ENCODE peak calls at places on chromosomes 12 and 14, in eight cellular contexts. V is stomach, Q is GM12878, E is H1, B is K562, X is sigmoid colon, T is transverse colon, G is HepG2. Y is an unnamed sample.

GRCh38 chr14:35558680-35559079 is 24.7 kb downstream of the INSM2 start:
- DNase-seq in V (no peak), Q (no peak), E (no peak), B (no peak), X (no peak), T (no peak), G (no peak), Y (no peak)

GRCh38 chr14:73344304-73344703 is 107.0 kb downstream of the PAPLN start:
- DNase-seq in V (no peak), Q (no peak), E (no peak), B (no peak), X (no peak), T (no peak), G (no peak), Y (no peak)

GRCh38 chr14:59463773-59464650 is 1.2 kb downstream of the GPR135 start:
- DNase-seq in V (no peak), Q (no peak), E (peak), B (no peak), X (peak), T (peak), G (no peak), Y (no peak)

GRCh38 chr12:123801573-123802178 is 39.6 kb downstream of the DNAH10 start:
- DNase-seq in V (no peak), Q (no peak), E (no peak), B (no peak), X (no peak), T (no peak), G (no peak), Y (no peak)

GRCh38 chr14:99321955-99322730 is 50.1 kb upstream of the BCL11B start:
- DNase-seq in V (no peak), Q (no peak), E (peak), B (no peak), X (no peak), T (no peak), G (no peak), Y (peak)

GRCh38 chr12:54053625-54054441 is at the start of gene HOXC4:
- DNase-seq in V (peak), Q (no peak), E (no peak), B (no peak), X (no peak), T (peak), G (no peak), Y (no peak)

GRCh38 chr12:97283297-97283696 is 179.3 kb upstream of the RMST start:
- DNase-seq in V (no peak), Q (no peak), E (peak), B (peak), X (no peak), T (no peak), G (no peak), Y (no peak)

GRCh38 chr12:10811883-10812536 is 2.0 kb upstream of the TAS2R9 start:
- DNase-seq in V (no peak), Q (no peak), E (no peak), B (no peak), X (no peak), T (no peak), G (no peak), Y (no peak)

GRCh38 chr12:46430340-46430948 is 57.9 kb upstream of the SLC38A2 start:
- DNase-seq in V (no peak), Q (peak), E (no peak), B (peak), X (no peak), T (no peak), G (peak), Y (no peak)

GRCh38 chr12:95600567-95600966 is 49.3 kb upstream of the USP44 start:
- DNase-seq in V (no peak), Q (no peak), E (no peak), B (no peak), X (no peak), T (no peak), G (no peak), Y (no peak)

GRCh38 chr12:53287741-53288216 is 7.6 kb upstream of the PFDN5 start:
- DNase-seq in V (peak), Q (peak), E (peak), B (peak), X (peak), T (peak), G (peak), Y (no peak)

GRCh38 chr12:9590441-9590840 is 17.3 kb downstream of the KLRB1 start:
- DNase-seq in V (no peak), Q (no peak), E (no peak), B (no peak), X (no peak), T (no peak), G (peak), Y (no peak)

GRCh38 chr14:106346084-106346483 is 819.7 kb downstream of the TMEM121 start:
- DNase-seq in V (no peak), Q (no peak), E (no peak), B (no peak), X (no peak), T (no peak), G (no peak), Y (no peak)

GRCh38 chr12:71947645-71948105 is 9.0 kb downstream of the TPH2 start:
- DNase-seq in V (no peak), Q (no peak), E (peak), B (no peak), X (no peak), T (no peak), G (peak), Y (no peak)

GRCh38 chr12:61915420-61915819 is 344.8 kb upstream of the USP15 start:
- DNase-seq in V (no peak), Q (no peak), E (no peak), B (no peak), X (no peak), T (no peak), G (peak), Y (no peak)

GRCh38 chr12:77980782-77981181 is 150.1 kb downstream of the NAV3 start:
- DNase-seq in V (no peak), Q (no peak), E (no peak), B (no peak), X (no peak), T (no peak), G (no peak), Y (no peak)

GRCh38 chr12:49345048-49345839 is 1.4 kb upstream of the DNAJC22 start:
- DNase-seq in V (peak), Q (no peak), E (peak), B (no peak), X (peak), T (peak), G (no peak), Y (no peak)

GRCh38 chr14:49999216-49999761 is 106.4 kb downstream of the ARF6 start:
- DNase-seq in V (peak), Q (no peak), E (no peak), B (peak), X (peak), T (peak), G (no peak), Y (peak)

DNA sequence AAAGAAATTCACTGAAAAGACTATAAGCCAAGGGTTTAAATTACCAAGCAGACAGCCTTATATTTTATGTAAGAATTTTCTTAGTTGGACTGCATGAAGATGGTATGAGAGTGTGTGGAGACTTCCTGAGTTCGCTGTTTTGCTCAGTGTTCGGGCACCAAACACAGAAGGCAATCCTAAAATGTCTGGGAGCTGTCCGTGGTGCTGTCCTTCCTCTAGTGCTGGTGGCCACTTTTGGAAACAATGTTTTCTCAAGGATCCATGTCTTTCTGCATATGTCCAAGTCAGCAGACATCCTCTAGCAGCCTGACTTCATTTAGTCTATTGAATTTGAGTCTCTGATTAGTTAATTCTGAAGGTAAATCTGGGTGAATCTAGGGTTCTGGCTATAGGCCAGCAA is 135.8 kb downstream of the SLC8A3 start:
- DNase-seq in V (no peak), Q (no peak), E (peak), B (no peak), X (no peak), T (no peak), G (peak), Y (no peak)
- TF ChIP-seq EP300 in V (no peak), Q (no peak), E (no peak), B (no peak), X (no peak), T (no peak), G (no peak), Y (no peak)

GRCh38 chr14:30876692-30877091 is 2.3 kb downstream of the COCH start:
- DNase-seq in V (no peak), Q (no peak), E (no peak), B (no peak), X (no peak), T (no peak), G (no peak), Y (no peak)
- TF ChIP-seq POLR2A in V (no peak), Q (no peak), E (no peak), B (no peak), X (no peak), T (no peak), G (no peak), Y (no peak)

GRCh38 chr12:14612895-14613294 is 45.2 kb upstream of the PLBD1 start:
- DNase-seq in V (no peak), Q (no peak), E (no peak), B (no peak), X (no peak), T (no peak), G (no peak), Y (no peak)

GRCh38 chr12:14605401-14605989 is 37.8 kb upstream of the PLBD1 start:
- DNase-seq in V (no peak), Q (no peak), E (no peak), B (no peak), X (no peak), T (no peak), G (no peak), Y (no peak)

GRCh38 chr12:14612250-14612649 is 44.6 kb upstream of the PLBD1 start:
- DNase-seq in V (no peak), Q (no peak), E (no peak), B (no peak), X (no peak), T (no peak), G (no peak), Y (no peak)

GRCh38 chr12:14611640-14612203 is 44.0 kb upstream of the PLBD1 start:
- DNase-seq in V (no peak), Q (no peak), E (no peak), B (no peak), X (no peak), T (no peak), G (no peak), Y (no peak)

DNA sequence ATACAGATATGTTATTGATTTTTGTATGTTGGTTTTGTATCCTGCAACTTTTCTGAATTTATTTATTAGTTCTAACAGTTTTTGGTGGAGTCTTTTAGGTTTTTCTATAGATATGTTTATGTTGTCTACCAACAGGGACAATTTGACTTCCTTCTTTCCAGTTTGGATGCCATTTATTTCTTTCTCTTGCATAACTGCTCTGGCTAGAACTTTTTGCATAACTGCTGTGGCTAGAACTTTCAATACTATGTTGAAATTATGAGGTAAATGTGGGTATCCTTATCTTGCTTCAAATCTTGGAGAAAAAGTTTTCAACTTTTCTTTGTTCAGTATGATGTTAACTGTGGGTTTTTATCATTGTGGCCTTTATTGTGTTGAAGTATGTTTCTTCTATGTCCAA is 39.9 kb upstream of the PLBD1 start:
- DNase-seq in V (no peak), Q (no peak), E (no peak), B (no peak), X (no peak), T (no peak), G (no peak), Y (no peak)
- TF ChIP-seq POLR2AphosphoS5 in V (no peak), Q (no peak), E (no peak), B (no peak), X (no peak), T (no peak), G (no peak), Y (no peak)

GRCh38 chr12:66698558-66698957 is 19.7 kb upstream of the GRIP1 start:
- DNase-seq in V (no peak), Q (no peak), E (no peak), B (no peak), X (no peak), T (no peak), G (no peak), Y (no peak)

GRCh38 chr12:66695130-66695529 is 16.3 kb upstream of the GRIP1 start:
- DNase-seq in V (peak), Q (no peak), E (no peak), B (no peak), X (no peak), T (no peak), G (no peak), Y (no peak)

GRCh38 chr12:66699738-66700482 is 21.0 kb upstream of the GRIP1 start:
- DNase-seq in V (no peak), Q (no peak), E (no peak), B (no peak), X (no peak), T (no peak), G (no peak), Y (no peak)

GRCh38 chr12:66694666-66695065 is 15.8 kb upstream of the GRIP1 start:
- DNase-seq in V (no peak), Q (no peak), E (no peak), B (no peak), X (no peak), T (no peak), G (no peak), Y (no peak)

DNA sequence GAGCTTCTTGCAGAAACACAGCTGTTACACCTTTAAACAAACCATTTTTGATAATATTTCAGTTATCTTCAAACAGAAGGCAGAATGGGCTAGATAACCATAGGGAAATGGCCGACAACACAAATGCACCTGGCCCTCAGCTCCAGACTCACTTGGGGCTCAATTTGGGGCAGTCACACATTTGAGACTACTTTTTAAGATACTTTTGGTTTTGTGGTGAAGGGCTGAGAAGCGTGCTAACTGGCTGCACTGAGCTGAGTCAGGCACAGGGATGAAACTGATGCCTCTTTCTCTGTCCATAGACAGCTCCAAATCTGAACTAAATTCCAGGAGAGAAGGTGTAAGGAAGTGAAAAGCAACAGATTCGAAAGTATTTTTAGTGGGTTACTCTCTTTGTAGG is 18.5 kb upstream of the GRIP1 start:
- DNase-seq in V (no peak), Q (no peak), E (no peak), B (no peak), X (no peak), T (no peak), G (no peak), Y (no peak)
- TF ChIP-seq EP300 in V (no peak), Q (no peak), E (no peak), B (no peak), X (no peak), T (no peak), G (no peak), Y (no peak)

Y was measured in suprapubic skin.